ENCODE peak calls at places on chromosomes 13 and 19, in nine cellular contexts. D, G, C, T, J, U, I, Y and Q are unnamed samples.
A peak's percentile ranks its signal among the peaks of the same experiment; 100 is the strongest.

GRCh38 chr19:47573076-47574026 is at the start of gene ZNF541:
- DNase-seq in G (no peak), U (peak; percentile 43), I (no peak), Y (no peak), C (no peak), J (peak; percentile 88), T (no peak), D (no peak), Q (peak; percentile 69)

GRCh38 chr13:40120288-40120687 is 464.8 kb downstream of the COG6 start:
- DNase-seq in I (no peak), T (no peak), Y (no peak), J (no peak), G (no peak), C (no peak), U (no peak), D (no peak), Q (peak; percentile 73)

GRCh38 chr13:26061947-26062346 is 10.1 kb upstream of the SHISA2 start:
- DNase-seq in I (peak; percentile 90), U (no peak), J (no peak), C (no peak), G (peak; percentile 16), T (no peak), D (no peak), Y (no peak), Q (peak; percentile 88)

GRCh38 chr13:42215578-42216421 is 56.2 kb upstream of the AKAP11 start:
- DNase-seq in G (peak; percentile 55), Y (peak; percentile 39), I (peak; percentile 53), T (peak; percentile 58), C (peak; percentile 29), U (peak; percentile 77), D (peak; percentile 46), J (peak; percentile 9), Q (peak; percentile 55)

GRCh38 chr19:52735734-52736133 is 890 bp upstream of the ZNF611 start:
- DNase-seq in D (no peak), G (peak; percentile 90), U (peak; percentile 97), Y (no peak), I (peak; percentile 69), J (no peak), C (no peak), T (peak; percentile 90), Q (peak; percentile 15)

GRCh38 chr13:101730420-101731000 is 278.0 kb downstream of the ITGBL1 start:
- DNase-seq in I (no peak), Y (no peak), T (no peak), U (no peak), J (no peak), G (no peak), D (no peak), C (no peak), Q (peak; percentile 14)

GRCh38 chr13:51832471-51833152 is 12.4 kb downstream of the TMEM272 start:
- DNase-seq in J (peak; percentile 39), G (no peak), T (peak; percentile 48), U (peak; percentile 43), I (peak; percentile 17), D (peak; percentile 83), C (no peak), Y (no peak), Q (peak; percentile 58)

GRCh38 chr13:49022472-49023144 is 46.9 kb downstream of the FNDC3A start:
- DNase-seq in U (no peak), Y (no peak), G (no peak), D (no peak), T (no peak), J (no peak), I (peak; percentile 59), C (no peak), Q (peak; percentile 79)

GRCh38 chr19:2186071-2186846 is 22.5 kb downstream of the DOT1L start:
- DNase-seq in I (no peak), D (no peak), U (no peak), G (peak; percentile 85), C (no peak), Y (no peak), T (peak; percentile 39), J (no peak), Q (peak; percentile 98)

GRCh38 chr13:34748078-34748477 is 194.0 kb upstream of the NBEA start:
- DNase-seq in I (no peak), D (no peak), U (no peak), Y (no peak), C (no peak), J (no peak), G (no peak), T (no peak), Q (peak; percentile 64)

GRCh38 chr19:6047741-6048231 is 62.5 kb downstream of the RFX2 start:
- DNase-seq in C (peak; percentile 31), J (peak; percentile 84), U (peak; percentile 88), I (peak; percentile 80), Y (peak; percentile 44), G (peak; percentile 71), D (peak; percentile 36), T (peak; percentile 80), Q (peak; percentile 76)

GRCh38 chr13:95176611-95177259 is 124.5 kb downstream of the ABCC4 start:
- DNase-seq in Y (no peak), C (no peak), I (no peak), U (no peak), D (no peak), J (no peak), G (peak; percentile 19), T (no peak), Q (no peak)

GRCh38 chr13:44857736-44858135 is 131.5 kb downstream of the NUFIP1 start:
- DNase-seq in C (no peak), D (no peak), J (no peak), U (no peak), T (no peak), G (no peak), Y (no peak), I (no peak), Q (no peak)

GRCh38 chr13:71661921-71662320 is 205.1 kb downstream of the DACH1 start:
- DNase-seq in C (no peak), U (no peak), Y (no peak), I (peak; percentile 52), J (no peak), D (no peak), G (no peak), T (no peak), Q (no peak)

GRCh38 chr19:48738557-48739399 is 1.6 kb downstream of the RASIP1 start:
- DNase-seq in G (peak; percentile 98), T (peak; percentile 98), C (peak; percentile 82), D (peak; percentile 87), I (peak; percentile 87), U (peak; percentile 97), J (peak; percentile 100), Y (peak; percentile 26), Q (peak; percentile 81)

GRCh38 chr19:17078920-17079709 is 3.5 kb downstream of the MYO9B start:
- DNase-seq in C (no peak), G (no peak), T (peak; percentile 51), D (no peak), J (no peak), U (no peak), I (no peak), Y (no peak), Q (peak; percentile 45)

GRCh38 chr19:17081672-17082630 is 6.4 kb downstream of the MYO9B start:
- DNase-seq in G (no peak), U (no peak), C (no peak), J (no peak), T (no peak), Y (no peak), D (no peak), I (no peak), Q (no peak)

GRCh38 chr19:17079710-17080440 is 4.3 kb downstream of the MYO9B start:
- DNase-seq in U (no peak), C (peak; percentile 61), D (peak; percentile 90), I (peak; percentile 96), G (peak; percentile 80), T (peak; percentile 85), J (peak; percentile 83), Y (peak; percentile 84), Q (peak; percentile 100)

GRCh38 chr19:17078038-17078919 is 2.7 kb downstream of the MYO9B start:
- DNase-seq in C (no peak), U (no peak), J (no peak), Y (no peak), T (no peak), I (no peak), D (no peak), G (no peak), Q (peak; percentile 28)

GRCh38 chr19:17080441-17080803 is 4.8 kb downstream of the MYO9B start:
- DNase-seq in D (no peak), Y (no peak), U (no peak), T (no peak), J (no peak), I (no peak), G (no peak), C (no peak), Q (no peak)
- H3K4me2 ChIP-seq in D (peak overlapping the region; percentile 93), Y (peak overlapping the region; percentile 97), U (no peak overlapping the region), T (peak overlapping the region; percentile 65), J (peak overlapping the region; percentile 68), I (peak overlapping the region; percentile 45), G (peak overlapping the region; percentile 39), C (peak overlapping the region; percentile 68), Q (peak overlapping the region; percentile 14)

DNA sequence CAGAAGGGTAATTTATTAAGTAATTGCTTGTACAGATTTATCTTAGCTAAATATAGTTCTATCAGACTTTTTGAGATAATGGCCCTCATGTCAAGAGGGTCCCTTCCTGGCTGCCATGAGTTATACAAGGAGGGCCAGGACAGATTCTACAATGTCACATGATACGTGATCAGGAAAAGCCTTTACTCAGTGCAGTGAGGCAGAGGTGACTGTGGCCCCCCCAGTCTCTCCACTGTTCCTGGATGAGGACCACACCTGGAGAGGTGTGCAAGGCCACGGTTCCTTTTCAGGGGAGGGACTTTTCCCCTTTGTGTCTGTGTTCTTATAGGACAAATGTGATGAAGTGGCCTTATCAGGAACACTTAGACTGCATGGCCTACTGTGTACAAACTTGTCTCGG is 54.3 kb upstream of the LRCH1 start:
- DNase-seq in J (no peak), T (no peak), U (no peak), I (no peak), D (no peak), G (no peak), C (no peak), Y (no peak), Q (no peak)
- H3K4me1 ChIP-seq in J (no peaks in the 10 kb centered on the region), T (no peaks in the 10 kb centered on the region), U (no peaks in the 10 kb centered on the region), I (no peaks in the 10 kb centered on the region), D (no peaks in the 10 kb centered on the region), G (no peaks in the 10 kb centered on the region), C (no peaks in the 10 kb centered on the region), Y (no peaks in the 10 kb centered on the region), Q (peaks cover 9% of the 10 kb centered on the region)

GRCh38 chr13:100100115-100100879 is 11.4 kb downstream of the PCCA start:
- DNase-seq in T (no peak), C (no peak), U (no peak), G (peak; percentile 45), I (peak; percentile 10), D (no peak), Y (no peak), J (no peak), Q (peak; percentile 48)
- TF ChIP-seq EZH2phosphoT487 in T (no peak), C (no peak), U (no peak), G (no peak), I (no peak), D (no peak), Y (no peak), J (no peak), Q (no peak)

DNA sequence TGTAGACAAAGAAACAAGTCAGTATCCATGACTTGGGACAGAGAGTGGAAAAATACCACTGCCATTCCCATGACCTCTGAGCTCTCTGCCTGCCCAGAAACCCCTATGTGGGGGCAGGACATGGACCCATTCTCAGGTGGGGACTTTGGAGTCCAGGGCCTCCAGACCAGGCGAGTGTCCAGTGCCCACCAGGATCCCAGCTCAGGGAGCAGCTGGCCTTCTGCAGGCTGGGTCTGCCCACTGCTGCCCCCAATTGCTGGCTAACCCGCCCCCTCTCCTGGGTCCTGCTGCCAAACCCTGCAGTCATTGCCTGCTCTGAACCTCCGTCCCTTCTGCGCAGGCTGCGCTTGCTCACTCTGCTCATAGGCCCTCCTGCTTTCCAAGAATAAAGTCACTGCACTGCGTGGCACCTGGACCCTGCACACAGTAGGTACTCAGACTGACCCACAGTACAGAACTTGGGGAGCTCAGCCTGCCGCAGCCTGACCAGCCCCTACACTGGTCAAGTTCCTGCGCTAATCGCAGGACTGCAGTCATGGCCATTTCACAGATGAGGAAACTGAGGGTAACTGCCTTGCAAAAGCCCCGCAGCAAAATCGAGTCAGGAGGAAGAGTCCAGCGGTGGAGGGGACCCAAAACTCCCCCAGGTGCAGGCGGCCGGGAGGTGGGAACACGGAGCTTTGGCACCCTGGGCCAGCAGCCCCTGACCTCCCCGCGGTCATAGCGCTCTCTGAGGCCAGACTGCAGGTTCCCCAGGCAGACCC is 774 bp downstream of the SLC7A10 start:
- DNase-seq in I (no peak), U (peak; percentile 42), D (no peak), G (no peak), Y (no peak), C (no peak), T (no peak), J (no peak), Q (no peak)
- H3K4me2 ChIP-seq in I (no peak overlapping the region), U (peak overlapping the region; percentile 84), D (no peak overlapping the region), G (peak overlapping the region; percentile 85), Y (no peak overlapping the region), C (no peak overlapping the region), T (peak overlapping the region; percentile 59), J (peak overlapping the region; percentile 15), Q (no peak overlapping the region)